ENCODE peak calls at places on chromosomes 13 and 19, in eight cellular contexts. O, E, S, I, J, U, Q and T are unnamed samples.

GRCh38 chr19:41225238-41226052 is 6.4 kb downstream of the AXL start:
- DNase-seq in O (no peak), E (no peak), S (no peak), I (no peak), J (peak), U (peak), Q (peak), T (peak)

GRCh38 chr19:2579678-2580280 is 103.9 kb downstream of the GADD45B start:
- DNase-seq in O (no peak), E (no peak), S (peak), I (no peak), J (no peak), U (no peak), Q (no peak), T (peak)

GRCh38 chr19:618247-618619 is 15.1 kb downstream of the POLRMT start:
- DNase-seq in O (no peak), E (no peak), S (no peak), I (no peak), J (no peak), U (no peak), Q (no peak), T (no peak)

GRCh38 chr19:4870025-4870700 is 2.7 kb upstream of the PLIN3 start:
- DNase-seq in O (no peak), E (no peak), S (no peak), I (no peak), J (peak), U (no peak), Q (peak), T (peak)

GRCh38 chr19:22118132-22118531 is 65.8 kb downstream of the ZNF257 start:
- DNase-seq in O (no peak), E (no peak), S (no peak), I (no peak), J (no peak), U (no peak), Q (no peak), T (no peak)

GRCh38 chr13:37303610-37304009 is 198.1 kb upstream of the CSNK1A1L start:
- DNase-seq in O (no peak), E (no peak), S (no peak), I (no peak), J (no peak), U (no peak), Q (no peak), T (no peak)

GRCh38 chr13:64925284-64925683 is 2304.9 kb downstream of the PCDH9 start:
- DNase-seq in O (no peak), E (no peak), S (peak), I (no peak), J (no peak), U (peak), Q (peak), T (no peak)

GRCh38 chr13:66563076-66563475 is 667.1 kb downstream of the PCDH9 start:
- DNase-seq in O (no peak), E (no peak), S (no peak), I (no peak), J (no peak), U (no peak), Q (no peak), T (no peak)

GRCh38 chr19:29478578-29479565 is 46.9 kb upstream of the VSTM2B start:
- DNase-seq in O (no peak), E (no peak), S (no peak), I (no peak), J (no peak), U (peak), Q (no peak), T (peak)

GRCh38 chr13:60617863-60618733 is 221.1 kb downstream of the TDRD3 start:
- DNase-seq in O (no peak), E (no peak), S (no peak), I (no peak), J (no peak), U (peak), Q (peak), T (no peak)

GRCh38 chr19:1942934-1943555 is 2.1 kb downstream of the CSNK1G2 start:
- DNase-seq in O (no peak), E (no peak), S (no peak), I (no peak), J (no peak), U (peak), Q (no peak), T (peak)

GRCh38 chr13:20945952-20946383 is 43.4 kb upstream of the XPO4 start:
- DNase-seq in O (no peak), E (no peak), S (no peak), I (peak), J (no peak), U (peak), Q (no peak), T (peak)

GRCh38 chr13:29539866-29540265 is 55.6 kb downstream of the SLC7A1 start:
- DNase-seq in O (no peak), E (no peak), S (no peak), I (no peak), J (no peak), U (no peak), Q (no peak), T (no peak)

GRCh38 chr19:13037161-13037560 is 41.9 kb downstream of the NFIX start:
- DNase-seq in O (no peak), E (no peak), S (no peak), I (no peak), J (no peak), U (no peak), Q (peak), T (no peak)

GRCh38 chr19:6187374-6187773 is 51.9 kb downstream of the ACSBG2 start:
- DNase-seq in O (no peak), E (no peak), S (no peak), I (no peak), J (no peak), U (no peak), Q (no peak), T (no peak)

GRCh38 chr19:685457-685931 is 9.3 kb downstream of the FSTL3 start:
- DNase-seq in O (no peak), E (no peak), S (no peak), I (no peak), J (no peak), U (no peak), Q (no peak), T (no peak)

GRCh38 chr13:42720116-42720857 is 61.1 kb upstream of the FAM216B start:
- DNase-seq in O (no peak), E (no peak), S (no peak), I (no peak), J (peak), U (no peak), Q (peak), T (peak)

GRCh38 chr13:53138369-53139036 is 109.9 kb downstream of the OLFM4 start:
- DNase-seq in O (no peak), E (no peak), S (no peak), I (no peak), J (no peak), U (no peak), Q (peak), T (no peak)

GRCh38 chr13:45500492-45501174 is 35.9 kb downstream of the COG3 start:
- DNase-seq in O (no peak), E (no peak), S (no peak), I (no peak), J (no peak), U (no peak), Q (peak), T (no peak)

GRCh38 chr13:51619614-51620013 is 35.4 kb downstream of the WDFY2 start:
- DNase-seq in O (no peak), E (no peak), S (no peak), I (no peak), J (no peak), U (no peak), Q (peak), T (no peak)